ENCODE peak calls at places on chromosome 5, in six cellular contexts. F, Q, M, L, B and K are unnamed samples.

GRCh38 chr5:63961598-63962161 is 565 bp downstream of the HTR1A start:
- DNase-seq in F (no peak), Q (no peak), M (no peak), L (no peak), B (no peak), K (no peak)

GRCh38 chr5:161544350-161544765 is 2.2 kb downstream of the GABRB2 start:
- DNase-seq in F (peak; percentile 74), Q (no peak), M (peak; percentile 4), L (peak; percentile 13), B (peak; percentile 20), K (peak; percentile 59)

GRCh38 chr5:136246122-136246521 is 53.2 kb upstream of the SMIM32 start:
- DNase-seq in F (no peak), Q (no peak), M (no peak), L (no peak), B (no peak), K (no peak)

GRCh38 chr5:54616031-54616430 is 98.5 kb downstream of the SNX18 start:
- DNase-seq in F (no peak), Q (no peak), M (peak; percentile 54), L (no peak), B (no peak), K (peak; percentile 48)

GRCh38 chr5:37554938-37555337 is 175.8 kb downstream of the WDR70 start:
- DNase-seq in F (no peak), Q (peak; percentile 20), M (no peak), L (no peak), B (no peak), K (no peak)

GRCh38 chr5:89268460-89268859 is 385.5 kb upstream of the MEF2C start:
- DNase-seq in F (no peak), Q (no peak), M (no peak), L (no peak), B (peak; percentile 3), K (no peak)

GRCh38 chr5:134083517-134083916 is 31.0 kb upstream of the TCF7 start:
- DNase-seq in F (no peak), Q (no peak), M (no peak), L (no peak), B (no peak), K (no peak)

GRCh38 chr5:131792900-131793299 is 3.9 kb downstream of the FNIP1 start:
- DNase-seq in F (no peak), Q (no peak), M (no peak), L (no peak), B (no peak), K (no peak)

GRCh38 chr5:179288101-179288808 is 57.0 kb downstream of the ADAMTS2 start:
- DNase-seq in F (peak; percentile 81), Q (no peak), M (no peak), L (no peak), B (no peak), K (peak; percentile 60)

GRCh38 chr5:141040763-141041426 is 10.3 kb upstream of the PCDHB1 start:
- DNase-seq in F (peak; percentile 97), Q (peak; percentile 95), M (no peak), L (peak; percentile 63), B (peak; percentile 92), K (peak; percentile 95)

GRCh38 chr5:154784856-154785255 is 29.7 kb downstream of the LARP1 start:
- DNase-seq in F (no peak), Q (no peak), M (no peak), L (no peak), B (no peak), K (no peak)

GRCh38 chr5:172667786-172668735 is 27.0 kb downstream of the NEURL1B start:
- DNase-seq in F (no peak), Q (no peak), M (no peak), L (no peak), B (no peak), K (peak; percentile 61)

GRCh38 chr5:138661342-138661975 is 86.3 kb upstream of the HSPA9 start:
- DNase-seq in F (no peak), Q (no peak), M (no peak), L (no peak), B (no peak), K (no peak)

GRCh38 chr5:91110709-91111108 is 272.4 kb downstream of the ARRDC3 start:
- DNase-seq in F (no peak), Q (no peak), M (peak; percentile 48), L (no peak), B (no peak), K (no peak)

GRCh38 chr5:452856-453710 is 10.1 kb downstream of the EXOC3 start:
- DNase-seq in F (no peak), Q (no peak), M (no peak), L (no peak), B (no peak), K (no peak)

GRCh38 chr5:1443145-1443543 is 2.1 kb downstream of the SLC6A3 start:
- DNase-seq in F (no peak), Q (no peak), M (no peak), L (no peak), B (no peak), K (no peak)

GRCh38 chr5:56681346-56681745 is 134.0 kb upstream of the MAP3K1 start:
- DNase-seq in F (no peak), Q (no peak), M (no peak), L (no peak), B (no peak), K (no peak)

GRCh38 chr5:39759696-39760095 is 334.9 kb upstream of the DAB2 start:
- DNase-seq in F (no peak), Q (no peak), M (no peak), L (no peak), B (no peak), K (no peak)

GRCh38 chr5:140108093-140109049 is 5.5 kb upstream of the PURA start:
- DNase-seq in F (peak; percentile 46), Q (no peak), M (no peak), L (no peak), B (peak; percentile 36), K (peak; percentile 55)

GRCh38 chr5:82331557-82331956 is 53.4 kb upstream of the RPS23 start:
- DNase-seq in F (no peak), Q (no peak), M (no peak), L (no peak), B (no peak), K (no peak)

GRCh38 chr5:167233507-167233906 is 1057.9 kb upstream of the WWC1 start:
- DNase-seq in F (no peak), Q (no peak), M (no peak), L (no peak), B (no peak), K (no peak)

GRCh38 chr5:150114102-150114641 is 27.8 kb upstream of the CSF1R start:
- DNase-seq in F (no peak), Q (no peak), M (no peak), L (no peak), B (no peak), K (no peak)

GRCh38 chr5:13957032-13957645 is 12.7 kb upstream of the DNAH5 start:
- DNase-seq in F (peak; percentile 71), Q (peak; percentile 47), M (peak; percentile 14), L (no peak), B (no peak), K (no peak)

GRCh38 chr5:111099058-111099778 is 7.1 kb downstream of the WDR36 start:
- DNase-seq in F (no peak), Q (no peak), M (no peak), L (no peak), B (no peak), K (no peak)

GRCh38 chr5:112333236-112333850 is 85.7 kb downstream of the EPB41L4A start:
- DNase-seq in F (no peak), Q (peak; percentile 15), M (no peak), L (no peak), B (no peak), K (no peak)

GRCh38 chr5:5421149-5421960 is 1.1 kb upstream of the ICE1 start:
- DNase-seq in F (no peak), Q (no peak), M (no peak), L (no peak), B (no peak), K (no peak)

GRCh38 chr5:119275146-119275872 is 80.5 kb upstream of the TNFAIP8 start:
- DNase-seq in F (no peak), Q (no peak), M (no peak), L (no peak), B (no peak), K (no peak)

GRCh38 chr5:169876376-169876775 is 103.9 kb downstream of the INSYN2B start:
- DNase-seq in F (no peak), Q (no peak), M (no peak), L (no peak), B (no peak), K (no peak)

GRCh38 chr5:68533051-68533450 is 317.5 kb downstream of the PIK3R1 start:
- DNase-seq in F (no peak), Q (no peak), M (no peak), L (no peak), B (no peak), K (no peak)

GRCh38 chr5:9046756-9047481 is 499.0 kb downstream of the SEMA5A start:
- DNase-seq in F (no peak), Q (no peak), M (peak; percentile 83), L (no peak), B (no peak), K (no peak)

GRCh38 chr5:44952376-44952775 is 143.6 kb downstream of the MRPS30 start:
- DNase-seq in F (peak; percentile 7), Q (peak; percentile 9), M (no peak), L (no peak), B (no peak), K (no peak)